ENCODE peak calls at places on chromosomes 1 and 21, in four cellular contexts. F, C, X and D are unnamed samples.

GRCh38 chr1:153526132-153526543 is 9.7 kb downstream of the S100A6 start:
- DNase-seq in C (peak), F (no peak), X (no peak), D (no peak)

GRCh38 chr1:13576926-13577325 is 6.7 kb upstream of the PDPN start:
- DNase-seq in X (no peak), C (no peak), F (no peak), D (no peak)

GRCh38 chr21:34924767-34925425 is 124.2 kb downstream of the RUNX1 start:
- DNase-seq in C (no peak), F (no peak), X (no peak), D (no peak)

GRCh38 chr1:115677570-115677969 is 35.8 kb downstream of the VANGL1 start:
- DNase-seq in F (no peak), C (no peak), X (no peak), D (no peak)

GRCh38 chr1:117284408-117285215 is 73.9 kb upstream of the VTCN1 start:
- DNase-seq in C (peak), F (peak), X (peak), D (no peak)

GRCh38 chr1:26321315-26322041 is 3.7 kb downstream of the CD52 start:
- DNase-seq in F (peak), X (peak), C (peak), D (peak)

GRCh38 chr1:209652873-209653401 is 712 bp upstream of the LAMB3 start:
- DNase-seq in F (peak), C (peak), X (no peak), D (no peak)

GRCh38 chr1:154866995-154867795 is 2.9 kb downstream of the KCNN3 start:
- DNase-seq in F (peak), X (peak), C (no peak), D (no peak)

GRCh38 chr1:246782120-246782900 is 58.1 kb downstream of the SCCPDH start:
- DNase-seq in X (peak), F (peak), C (peak), D (no peak)

GRCh38 chr1:157137051-157137772 is 983 bp downstream of the ETV3 start:
- DNase-seq in F (peak), C (no peak), X (no peak), D (no peak)

GRCh38 chr1:222522105-222522915 is 25.6 kb downstream of the HHIPL2 start:
- DNase-seq in X (no peak), F (no peak), C (peak), D (no peak)

GRCh38 chr1:94757931-94758330 is 62.2 kb upstream of the SLC44A3 start:
- DNase-seq in C (no peak), X (no peak), F (peak), D (peak)

GRCh38 chr1:155176544-155177071 is 3.0 kb downstream of the TRIM46 start:
- DNase-seq in C (peak), X (no peak), F (peak), D (peak)

GRCh38 chr1:117658676-117659075 is 52.8 kb downstream of the TENT5C start:
- DNase-seq in X (no peak), C (no peak), F (no peak), D (no peak)

GRCh38 chr1:181126871-181127587 is 38.5 kb downstream of the IER5 start:
- DNase-seq in F (no peak), X (no peak), C (peak), D (no peak)

GRCh38 chr1:94817697-94818096 is 2.5 kb upstream of the SLC44A3 start:
- DNase-seq in F (no peak), X (no peak), C (peak), D (no peak)

GRCh38 chr1:228964178-228964819 is 229.0 kb downstream of the RHOU start:
- DNase-seq in F (peak), C (peak), X (peak), D (peak)

GRCh38 chr1:99675292-99675691 is 29.4 kb downstream of the PALMD start:
- DNase-seq in C (no peak), F (no peak), X (no peak), D (no peak)

GRCh38 chr21:34782666-34783365 is 114.0 kb downstream of the CLIC6 start:
- DNase-seq in C (no peak), F (no peak), X (no peak), D (no peak)

GRCh38 chr21:42219606-42220137 is 732 bp downstream of the ABCG1 start:
- DNase-seq in C (no peak), X (no peak), F (peak), D (no peak)
- H3K4me3 ChIP-seq in C (no peak), X (peak), F (peak), D (peak)

GRCh38 chr1:211935448-211935970 is 99.8 kb downstream of the INTS7 start:
- DNase-seq in F (no peak), C (no peak), X (no peak), D (no peak)
- H3K4me3 ChIP-seq in F (no peak), C (no peak), X (no peak), D (no peak)

GRCh38 chr1:110243581-110243980 is 33.5 kb downstream of the KCNC4 start:
- DNase-seq in C (no peak), X (no peak), F (no peak), D (no peak)
- H3K4me3 ChIP-seq in C (no peak), X (no peak), F (no peak), D (peak)

DNA sequence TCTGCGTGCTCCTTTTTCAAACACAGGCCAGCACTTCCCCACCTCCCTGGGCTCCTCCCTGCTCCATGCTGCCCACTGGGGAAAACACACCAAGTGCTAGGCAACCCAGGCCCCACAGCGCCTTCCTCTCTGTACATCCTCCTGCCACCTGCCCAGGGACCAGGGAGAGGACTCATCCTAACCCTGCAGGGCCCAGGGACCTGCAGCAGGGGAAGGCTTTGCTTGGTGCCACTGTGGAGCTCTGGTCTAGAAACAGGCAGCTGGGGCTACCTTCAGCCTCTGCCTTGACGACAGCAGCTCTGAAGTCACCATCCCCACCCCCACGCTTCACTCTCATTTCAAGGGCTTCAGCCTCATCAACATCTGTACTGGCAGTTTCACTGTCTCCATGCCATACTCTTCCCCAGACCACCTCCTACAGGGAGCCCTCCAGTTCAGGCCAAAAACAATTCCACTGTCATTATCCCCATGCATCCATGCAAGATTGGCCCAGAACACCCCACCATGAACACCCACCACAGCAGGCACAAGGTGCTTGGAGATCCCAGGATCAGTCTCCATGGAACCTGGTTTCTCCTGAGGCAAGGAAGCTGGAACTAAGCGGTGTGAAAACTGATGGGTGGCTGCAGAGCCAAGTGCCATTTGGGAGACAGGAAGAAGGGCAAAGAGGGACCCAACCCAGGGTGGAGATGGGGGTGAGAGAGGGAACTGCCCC is 1.1 kb downstream of the IGSF8 start:
- DNase-seq in C (no peak), X (no peak), F (no peak), D (no peak)
- H3K4me3 ChIP-seq in C (peak), X (peak), F (peak), D (peak)

GRCh38 chr1:198701250-198701649 is 62.4 kb downstream of the PTPRC start:
- DNase-seq in F (no peak), C (no peak), X (no peak), D (no peak)
- H3K4me3 ChIP-seq in F (no peak), C (no peak), X (no peak), D (no peak)

DNA sequence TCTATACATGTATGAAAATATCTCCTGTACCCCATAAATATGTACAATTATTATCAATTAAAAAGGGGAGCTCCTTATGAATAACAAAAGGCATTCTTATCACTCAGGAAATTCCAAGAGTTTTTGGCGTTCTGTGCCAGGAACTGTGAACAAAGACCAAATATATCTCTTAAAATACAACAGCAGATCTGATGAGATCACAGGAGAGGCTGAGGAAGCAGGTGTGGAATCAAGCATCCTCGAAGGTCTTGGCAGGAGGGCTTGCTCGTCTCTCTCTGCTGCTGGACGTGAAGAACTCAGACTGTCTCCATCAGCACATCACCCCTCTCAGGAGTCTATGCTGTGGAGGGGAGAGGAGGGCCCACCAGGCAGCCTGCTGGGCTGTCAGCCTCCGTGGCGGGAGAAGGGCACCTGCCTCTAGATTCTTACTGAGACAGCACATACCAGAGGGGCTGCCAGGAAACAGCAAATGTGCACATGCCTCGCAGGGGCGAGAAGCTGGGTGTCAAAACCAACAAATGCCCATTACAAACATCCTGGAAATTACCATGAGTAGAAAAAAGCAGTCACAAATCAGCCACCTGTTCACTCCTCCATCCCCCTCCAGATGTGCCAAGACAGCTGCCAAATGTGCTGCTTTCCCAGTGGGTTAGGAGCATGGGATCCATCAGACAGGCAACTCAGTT is 30.8 kb upstream of the FAM89A start:
- DNase-seq in X (no peak), C (no peak), F (peak), D (no peak)
- H3K4me3 ChIP-seq in X (no peak), C (no peak), F (no peak), D (no peak)

GRCh38 chr1:109649380-109649987 is 6.4 kb upstream of the GSTM4 start:
- DNase-seq in X (no peak), F (peak), C (no peak), D (no peak)
- H3K4me3 ChIP-seq in X (no peak), F (peak), C (no peak), D (peak)

DNA sequence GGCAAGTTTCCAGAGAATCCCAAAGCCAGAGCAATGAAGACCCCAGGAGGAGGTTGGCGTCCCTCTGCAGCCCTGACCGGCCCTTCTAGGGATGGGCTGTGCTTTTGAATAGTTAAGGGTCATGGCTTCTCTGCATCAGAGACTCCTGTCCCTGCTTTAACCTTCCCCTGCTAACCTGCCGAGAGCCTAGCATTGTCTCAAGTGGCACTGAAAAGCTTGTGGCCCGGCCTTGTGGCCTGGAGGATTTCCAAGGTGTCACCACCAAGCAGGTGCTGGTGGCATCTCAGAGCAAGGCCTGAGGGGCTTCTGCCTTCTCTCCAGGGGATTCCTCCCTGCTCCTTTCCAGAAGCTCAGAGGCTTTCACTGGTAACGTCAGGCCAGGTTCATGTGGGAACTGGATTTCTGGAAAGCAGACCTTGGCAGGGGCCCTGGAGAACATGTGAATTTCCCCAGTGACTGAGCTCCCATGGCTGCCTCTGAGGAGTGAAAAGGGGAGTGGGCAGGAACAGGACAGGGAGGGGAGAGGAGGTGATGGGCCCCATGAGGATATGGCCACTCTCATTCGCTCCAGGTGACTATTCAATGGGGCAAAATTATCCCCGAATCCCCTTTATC is 409.9 kb downstream of the PTPRU start:
- DNase-seq in X (no peak), F (no peak), C (no peak), D (peak)
- H3K4me3 ChIP-seq in X (no peak), F (no peak), C (no peak), D (no peak)

DNA sequence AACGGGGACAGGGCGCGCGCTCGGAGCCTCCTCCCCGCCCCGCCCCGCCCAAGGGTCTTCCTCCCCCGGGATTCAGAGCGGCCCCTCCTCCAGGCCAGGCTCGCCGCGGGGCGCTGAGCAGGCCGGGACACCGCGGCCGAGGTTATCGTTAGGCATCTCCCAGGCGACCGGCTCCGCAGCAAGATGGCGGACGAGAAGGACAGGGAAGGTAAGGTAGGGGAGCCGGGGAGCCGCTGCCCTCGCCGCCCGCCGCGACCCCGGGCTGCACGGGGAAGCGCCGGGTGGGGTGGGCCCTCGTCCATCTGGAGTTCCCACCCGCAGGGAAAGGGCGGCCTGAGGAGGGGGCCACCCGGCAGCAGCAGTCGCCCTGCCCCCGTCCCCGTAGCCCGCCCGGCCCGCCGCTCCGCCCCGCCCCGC is 105.9 kb upstream of the HNRNPU start:
- DNase-seq in C (peak), X (peak), F (peak), D (no peak)
- H3K4me3 ChIP-seq in C (peak), X (peak), F (peak), D (peak)